ENCODE peak calls at places on chromosome 16, in four cellular contexts. L is K562, X is WTC11, T is SK-N-SH. N is an unnamed sample.

GRCh38 chr16:85136213-85136704 is 24.0 kb upstream of the CIBAR2 start:
- DNase-seq in L (no peak), X (no peak), T (no peak), N (no peak)

GRCh38 chr16:17544785-17545184 is 74.0 kb upstream of the XYLT1 start:
- DNase-seq in L (peak), X (peak), T (no peak), N (no peak)

GRCh38 chr16:1606774-1607173 is 5.1 kb downstream of the IFT140 start:
- DNase-seq in L (no peak), X (no peak), T (no peak), N (no peak)

GRCh38 chr16:80719573-80719972 is 84.8 kb downstream of the CDYL2 start:
- DNase-seq in L (no peak), X (no peak), T (no peak), N (no peak)

GRCh38 chr16:81815429-81815766 is 36.3 kb downstream of the PLCG2 start:
- DNase-seq in L (no peak), X (no peak), T (no peak), N (no peak)

GRCh38 chr16:66207139-66207863 is 159.2 kb upstream of the CDH5 start:
- DNase-seq in L (no peak), X (no peak), T (no peak), N (no peak)

GRCh38 chr16:1960665-1961630 is 1.6 kb downstream of the NDUFB10 start:
- DNase-seq in L (no peak), X (no peak), T (no peak), N (peak)

GRCh38 chr16:11190585-11191565 is 65.1 kb downstream of the SOCS1 start:
- DNase-seq in L (no peak), X (no peak), T (no peak), N (no peak)

GRCh38 chr16:84548971-84549844 is 44.7 kb upstream of the MEAK7 start:
- DNase-seq in L (no peak), X (no peak), T (peak), N (no peak)

GRCh38 chr16:50802958-50803357 is 61.1 kb downstream of the CYLD start:
- DNase-seq in L (no peak), X (no peak), T (no peak), N (no peak)

GRCh38 chr16:52386694-52387093 is 160.2 kb downstream of the TOX3 start:
- DNase-seq in L (no peak), X (no peak), T (no peak), N (no peak)

GRCh38 chr16:52203096-52203495 is 343.8 kb downstream of the TOX3 start:
- DNase-seq in L (no peak), X (no peak), T (no peak), N (no peak)

GRCh38 chr16:4690946-4691665 is 2.3 kb upstream of the NUDT16L1 start:
- DNase-seq in L (no peak), X (no peak), T (peak), N (no peak)

GRCh38 chr16:17397499-17397891 is 73.3 kb downstream of the XYLT1 start:
- DNase-seq in L (peak), X (no peak), T (peak), N (peak)

GRCh38 chr16:70151941-70152509 is 21.6 kb upstream of the CLEC18C start:
- DNase-seq in L (peak), X (no peak), T (no peak), N (no peak)

GRCh38 chr16:20676268-20676828 is 21.1 kb downstream of the ACSM1 start:
- DNase-seq in L (no peak), X (no peak), T (no peak), N (no peak)

GRCh38 chr16:27237229-27238015 is 31.1 kb downstream of the NSMCE1 start:
- DNase-seq in L (no peak), X (no peak), T (peak), N (no peak)

GRCh38 chr16:15966420-15967222 is 17.2 kb downstream of the ABCC1 start:
- DNase-seq in L (no peak), X (no peak), T (peak), N (no peak)

GRCh38 chr16:88504489-88505404 is 51.7 kb downstream of the ZFPM1 start:
- DNase-seq in L (no peak), X (no peak), T (no peak), N (peak)

GRCh38 chr16:69064164-69064563 is 41.3 kb upstream of the HAS3 start:
- DNase-seq in L (no peak), X (no peak), T (no peak), N (no peak)

GRCh38 chr16:5560084-5560483 is 462.5 kb upstream of the EEF2KMT start:
- DNase-seq in L (no peak), X (no peak), T (no peak), N (no peak)

GRCh38 chr16:78436846-78437245 is 337.4 kb downstream of the WWOX start:
- DNase-seq in L (no peak), X (no peak), T (no peak), N (no peak)

GRCh38 chr16:78436023-78436422 is 336.6 kb downstream of the WWOX start:
- DNase-seq in L (no peak), X (no peak), T (no peak), N (no peak)

GRCh38 chr16:78434401-78434800 is 334.9 kb downstream of the WWOX start:
- DNase-seq in L (no peak), X (no peak), T (no peak), N (no peak)

GRCh38 chr16:78439646-78440045 is 340.2 kb downstream of the WWOX start:
- DNase-seq in L (no peak), X (no peak), T (no peak), N (no peak)

DNA sequence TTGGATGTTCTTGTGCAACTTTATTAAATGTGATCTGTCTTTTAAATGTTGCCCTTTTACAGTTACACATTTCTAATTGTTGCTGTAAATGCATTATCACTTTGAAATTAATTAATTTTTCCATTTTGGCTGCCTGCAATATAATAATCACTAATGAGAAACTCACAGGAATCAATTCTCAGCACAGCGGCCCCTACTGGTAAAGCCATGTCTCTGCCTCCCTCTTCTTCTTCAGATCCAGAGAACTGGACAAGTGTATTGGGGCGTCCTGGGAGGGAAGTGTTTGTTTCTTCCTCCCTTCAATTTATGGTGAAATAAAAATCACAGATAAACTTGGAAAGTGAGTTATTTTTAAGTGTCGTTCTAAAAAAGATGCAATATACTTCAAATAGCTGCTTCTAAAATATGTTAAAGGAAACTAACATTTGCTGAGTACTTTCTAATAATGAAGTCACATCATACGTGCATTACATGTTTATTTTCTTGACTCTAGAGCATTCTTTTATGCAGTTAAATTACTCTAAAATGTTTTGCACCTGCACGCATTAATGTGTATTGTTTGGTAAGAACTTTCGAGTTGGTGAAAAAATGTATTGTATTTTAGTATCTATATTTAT is 338.0 kb downstream of the WWOX start:
- DNase-seq in L (peak), X (peak), T (peak), N (peak)
- TF ChIP-seq FOXJ3 in L (no peak), X (no peak), T (no peak), N (no peak)

GRCh38 chr16:72291121-72291520 is 119.2 kb upstream of the PMFBP1 start:
- DNase-seq in L (no peak), X (no peak), T (no peak), N (no peak)
- TF ChIP-seq FOXJ3 in L (no peak), X (no peak), T (no peak), N (no peak)

GRCh38 chr16:48452991-48453760 is 68.0 kb upstream of the SIAH1 start:
- DNase-seq in L (no peak), X (no peak), T (no peak), N (no peak)
- TF ChIP-seq FOXJ3 in L (no peak), X (no peak), T (no peak), N (no peak)

GRCh38 chr16:64865037-64865696 is 256.7 kb downstream of the CDH11 start:
- DNase-seq in L (no peak), X (no peak), T (no peak), N (no peak)
- TF ChIP-seq FOXJ3 in L (no peak), X (no peak), T (no peak), N (no peak)

GRCh38 chr16:83433201-83433600 is 374.6 kb upstream of the HSBP1 start:
- DNase-seq in L (no peak), X (no peak), T (no peak), N (no peak)
- TF ChIP-seq FOXJ3 in L (no peak), X (no peak), T (no peak), N (no peak)

GRCh38 chr16:23351360-23351759 is 49.3 kb downstream of the SCNN1B start:
- DNase-seq in L (no peak), X (no peak), T (no peak), N (no peak)

GRCh38 chr16:23353440-23353839 is 51.3 kb downstream of the SCNN1B start:
- DNase-seq in L (peak), X (no peak), T (no peak), N (no peak)

GRCh38 chr16:23355106-23355670 is 53.1 kb downstream of the SCNN1B start:
- DNase-seq in L (no peak), X (no peak), T (no peak), N (no peak)

GRCh38 chr16:23356941-23357340 is 54.8 kb downstream of the SCNN1B start:
- DNase-seq in L (no peak), X (no peak), T (no peak), N (no peak)

GRCh38 chr16:23354246-23354645 is 52.1 kb downstream of the SCNN1B start:
- DNase-seq in L (no peak), X (no peak), T (no peak), N (no peak)
- TF ChIP-seq FOXJ3 in L (no peak), X (no peak), T (no peak), N (no peak)

GRCh38 chr16:3142770-3143169 is 7.9 kb downstream of the ZNF213 start:
- DNase-seq in L (no peak), X (no peak), T (peak), N (no peak)

GRCh38 chr16:3143598-3144330 is 8.9 kb downstream of the ZNF213 start:
- DNase-seq in L (no peak), X (no peak), T (peak), N (no peak)

GRCh38 chr16:3142327-3142726 is 7.5 kb downstream of the ZNF213 start:
- DNase-seq in L (no peak), X (no peak), T (no peak), N (no peak)

GRCh38 chr16:3144331-3144881 is 9.6 kb downstream of the ZNF213 start:
- DNase-seq in L (no peak), X (no peak), T (no peak), N (no peak)

DNA sequence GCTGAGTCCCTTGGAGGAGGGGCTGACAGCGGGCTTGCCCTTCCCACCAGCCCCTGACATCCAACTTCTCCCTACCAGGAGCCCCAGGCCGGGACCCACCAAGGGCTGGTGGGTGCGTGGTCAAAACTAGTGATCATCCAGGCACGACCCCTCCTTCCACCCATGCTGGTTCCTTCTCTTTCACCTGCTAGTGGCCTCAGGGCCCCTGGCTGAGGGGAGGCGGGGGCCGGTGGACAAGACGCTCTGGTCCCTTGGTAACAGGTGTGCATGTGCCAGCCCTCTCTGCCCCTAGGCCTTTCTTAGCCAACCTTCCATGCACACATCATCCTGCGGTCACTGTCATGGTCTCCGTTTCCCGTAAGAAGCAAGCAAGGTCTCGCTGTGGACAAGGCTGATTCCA is 8.4 kb downstream of the ZNF213 start:
- DNase-seq in L (no peak), X (no peak), T (peak), N (no peak)
- TF ChIP-seq FOXJ3 in L (no peak), X (no peak), T (no peak), N (no peak)

DNA sequence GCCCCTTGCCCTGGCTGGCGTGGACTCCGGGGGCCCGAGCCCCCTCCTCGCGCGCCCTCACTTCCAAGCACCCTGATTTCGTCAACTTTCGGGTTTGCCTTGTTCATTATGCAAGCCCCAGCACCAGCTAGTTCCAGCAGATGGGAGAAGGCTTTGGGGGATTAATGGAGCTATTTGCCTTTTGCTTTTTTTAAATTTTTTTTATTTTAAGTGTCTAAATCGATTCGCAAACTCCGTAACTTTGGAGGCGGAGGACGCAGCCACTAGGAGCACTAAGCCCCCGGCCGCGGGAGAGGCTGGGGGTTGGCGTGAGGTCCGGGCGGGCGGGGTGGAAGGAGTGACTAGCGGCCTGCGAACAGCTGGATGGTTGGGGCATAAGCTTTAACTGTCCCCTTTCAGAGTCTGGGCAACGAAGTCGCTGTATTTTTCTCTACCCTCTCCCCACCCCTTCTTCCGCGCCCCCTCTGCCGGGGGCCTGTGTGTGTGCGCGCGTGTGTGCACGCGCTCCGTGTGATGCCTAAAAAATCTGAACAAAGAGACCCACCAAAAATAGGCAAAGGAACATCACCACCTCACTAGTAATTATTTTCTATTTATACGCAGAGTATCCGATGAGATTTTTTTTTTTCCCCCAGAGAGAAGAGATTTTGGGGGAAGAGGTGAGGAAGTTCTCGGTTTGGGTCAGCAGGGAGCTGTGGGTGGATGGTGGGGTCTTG is 2.1 kb downstream of the SHISA9 start:
- DNase-seq in L (no peak), X (peak), T (peak), N (no peak)
- TF ChIP-seq FOXJ3 in L (no peak), X (no peak), T (no peak), N (no peak)